ENCODE peak calls at places on chromosomes 2 and 18, in five cellular contexts. One of them, this sample, is unnamed.

GRCh38 chr2:149733936-149734685 is 146.5 kb upstream of the MMADHC start:
- DNase-seq in activated effector memory CD4-positive, alpha-beta T cell treated with Interleukin-2 at 50 U/mL for 16 hours: no peak
- DNase-seq in NCI-H1092: no peak
- DNase-seq in Kasumi-1: no peak
- DNase-seq in putamen: no peak
- DNase-seq in this sample: no peak

GRCh38 chr2:236607471-236608307 is 38.1 kb downstream of the ACKR3 start:
- DNase-seq in Kasumi-1: peak
- DNase-seq in putamen: no peak
- DNase-seq in NCI-H1092: no peak
- DNase-seq in activated effector memory CD4-positive, alpha-beta T cell treated with Interleukin-2 at 50 U/mL for 16 hours: no peak
- DNase-seq in this sample: no peak

GRCh38 chr2:30184035-30184434 is 37.2 kb downstream of the YPEL5 start:
- DNase-seq in Kasumi-1: no peak
- DNase-seq in NCI-H1092: no peak
- DNase-seq in activated effector memory CD4-positive, alpha-beta T cell treated with Interleukin-2 at 50 U/mL for 16 hours: no peak
- DNase-seq in putamen: no peak
- DNase-seq in this sample: no peak

GRCh38 chr2:26924731-26925099 is 45.7 kb upstream of the MAPRE3 start:
- DNase-seq in Kasumi-1: no peak
- DNase-seq in activated effector memory CD4-positive, alpha-beta T cell treated with Interleukin-2 at 50 U/mL for 16 hours: no peak
- DNase-seq in NCI-H1092: no peak
- DNase-seq in putamen: no peak
- DNase-seq in this sample: no peak

GRCh38 chr18:79643049-79643765 is 36.4 kb upstream of the CTDP1 start:
- DNase-seq in NCI-H1092: no peak
- DNase-seq in putamen: no peak
- DNase-seq in Kasumi-1: peak
- DNase-seq in activated effector memory CD4-positive, alpha-beta T cell treated with Interleukin-2 at 50 U/mL for 16 hours: no peak
- DNase-seq in this sample: no peak

GRCh38 chr18:57910817-57911216 is 107.7 kb upstream of the ATP8B1 start:
- DNase-seq in NCI-H1092: no peak
- DNase-seq in Kasumi-1: no peak
- DNase-seq in activated effector memory CD4-positive, alpha-beta T cell treated with Interleukin-2 at 50 U/mL for 16 hours: no peak
- DNase-seq in putamen: no peak
- DNase-seq in this sample: no peak

GRCh38 chr2:157055660-157056199 is 201.8 kb upstream of the GALNT5 start:
- DNase-seq in Kasumi-1: peak
- DNase-seq in NCI-H1092: no peak
- DNase-seq in activated effector memory CD4-positive, alpha-beta T cell treated with Interleukin-2 at 50 U/mL for 16 hours: no peak
- DNase-seq in putamen: peak
- DNase-seq in this sample: no peak

GRCh38 chr18:64405161-64405560 is 256.3 kb upstream of the LINC00305 start:
- DNase-seq in putamen: no peak
- DNase-seq in NCI-H1092: no peak
- DNase-seq in Kasumi-1: no peak
- DNase-seq in activated effector memory CD4-positive, alpha-beta T cell treated with Interleukin-2 at 50 U/mL for 16 hours: no peak
- DNase-seq in this sample: no peak

GRCh38 chr2:168035458-168035857 is 211.9 kb downstream of the STK39 start:
- DNase-seq in Kasumi-1: no peak
- DNase-seq in putamen: no peak
- DNase-seq in activated effector memory CD4-positive, alpha-beta T cell treated with Interleukin-2 at 50 U/mL for 16 hours: no peak
- DNase-seq in NCI-H1092: no peak
- DNase-seq in this sample: no peak

GRCh38 chr2:231704017-231704416 is 4.3 kb upstream of the PTMA start:
- DNase-seq in NCI-H1092: no peak
- DNase-seq in activated effector memory CD4-positive, alpha-beta T cell treated with Interleukin-2 at 50 U/mL for 16 hours: no peak
- DNase-seq in Kasumi-1: no peak
- DNase-seq in putamen: no peak
- DNase-seq in this sample: no peak